ENCODE peak calls at places on chromosomes 4 and X, in five cellular contexts. One of them, this sample, is unnamed.
A peak's percentile ranks its signal among the peaks of the same experiment; 100 is the strongest.

GRCh38 chr4:157221895-157222763 is 1.6 kb downstream of the GRIA2 start:
- DNase-seq in type B pancreatic cell: no peak
- DNase-seq in lower leg skin: no peak
- DNase-seq in fibroblast of villous mesenchyme: no peak
- DNase-seq in choroid plexus epithelial cell: no peak
- DNase-seq in this sample: no peak

GRCh38 chrX:22351966-22352365 is 79.3 kb downstream of the CBLL2 start:
- DNase-seq in type B pancreatic cell: no peak
- DNase-seq in lower leg skin: no peak
- DNase-seq in fibroblast of villous mesenchyme: no peak
- DNase-seq in choroid plexus epithelial cell: no peak
- DNase-seq in this sample: no peak

GRCh38 chrX:74535633-74536141 is 78.7 kb downstream of the RLIM start:
- DNase-seq in type B pancreatic cell: no peak
- DNase-seq in lower leg skin: peak; percentile 16
- DNase-seq in fibroblast of villous mesenchyme: peak; percentile 28
- DNase-seq in choroid plexus epithelial cell: peak; percentile 60
- DNase-seq in this sample: peak; percentile 58

GRCh38 chrX:5306654-5307121 is 922.0 kb downstream of the NLGN4X start:
- DNase-seq in type B pancreatic cell: no peak
- DNase-seq in lower leg skin: peak; percentile 12
- DNase-seq in fibroblast of villous mesenchyme: no peak
- DNase-seq in choroid plexus epithelial cell: no peak
- DNase-seq in this sample: no peak

GRCh38 chr4:165204462-165204830 is 2.9 kb upstream of the KLHL2 start:
- DNase-seq in type B pancreatic cell: no peak
- DNase-seq in lower leg skin: no peak
- DNase-seq in fibroblast of villous mesenchyme: peak; percentile 14
- DNase-seq in choroid plexus epithelial cell: peak; percentile 56
- DNase-seq in this sample: no peak

GRCh38 chr4:93368968-93369367 is 459.6 kb upstream of the ATOH1 start:
- DNase-seq in type B pancreatic cell: no peak
- DNase-seq in lower leg skin: no peak
- DNase-seq in fibroblast of villous mesenchyme: no peak
- DNase-seq in choroid plexus epithelial cell: no peak
- DNase-seq in this sample: no peak

GRCh38 chr4:53477038-53477565 is 99.7 kb downstream of the FIP1L1 start:
- DNase-seq in type B pancreatic cell: no peak
- DNase-seq in lower leg skin: no peak
- DNase-seq in fibroblast of villous mesenchyme: peak; percentile 74
- DNase-seq in choroid plexus epithelial cell: peak; percentile 56
- DNase-seq in this sample: no peak

GRCh38 chr4:73520821-73521220 is 39.3 kb downstream of the AFM start:
- DNase-seq in type B pancreatic cell: no peak
- DNase-seq in lower leg skin: no peak
- DNase-seq in fibroblast of villous mesenchyme: peak; percentile 50
- DNase-seq in choroid plexus epithelial cell: peak; percentile 84
- DNase-seq in this sample: no peak

GRCh38 chrX:1440506-1440905 is 12.2 kb downstream of the ASMTL start:
- DNase-seq in type B pancreatic cell: peak; percentile 36
- DNase-seq in lower leg skin: no peak
- DNase-seq in fibroblast of villous mesenchyme: no peak
- DNase-seq in choroid plexus epithelial cell: no peak
- DNase-seq in this sample: no peak

GRCh38 chr4:11548529-11549176 is 120.0 kb upstream of the HS3ST1 start:
- DNase-seq in type B pancreatic cell: no peak
- DNase-seq in lower leg skin: no peak
- DNase-seq in fibroblast of villous mesenchyme: no peak
- DNase-seq in choroid plexus epithelial cell: no peak
- DNase-seq in this sample: no peak

GRCh38 chr4:94169803-94170372 is 37.8 kb upstream of the SMARCAD1 start:
- DNase-seq in type B pancreatic cell: no peak
- DNase-seq in lower leg skin: no peak
- DNase-seq in fibroblast of villous mesenchyme: no peak
- DNase-seq in choroid plexus epithelial cell: no peak
- DNase-seq in this sample: no peak

GRCh38 chr4:7295917-7296660 is 103.8 kb downstream of the SORCS2 start:
- DNase-seq in type B pancreatic cell: no peak
- DNase-seq in lower leg skin: no peak
- DNase-seq in fibroblast of villous mesenchyme: peak; percentile 20
- DNase-seq in choroid plexus epithelial cell: peak; percentile 42
- DNase-seq in this sample: peak; percentile 52
- TF ChIP-seq CTCF in type B pancreatic cell: peak; percentile 62
- TF ChIP-seq CTCF in lower leg skin: no peak
- TF ChIP-seq CTCF in fibroblast of villous mesenchyme: peak; percentile 40
- TF ChIP-seq CTCF in choroid plexus epithelial cell: peak; percentile 85
- TF ChIP-seq CTCF in this sample: no peak

DNA sequence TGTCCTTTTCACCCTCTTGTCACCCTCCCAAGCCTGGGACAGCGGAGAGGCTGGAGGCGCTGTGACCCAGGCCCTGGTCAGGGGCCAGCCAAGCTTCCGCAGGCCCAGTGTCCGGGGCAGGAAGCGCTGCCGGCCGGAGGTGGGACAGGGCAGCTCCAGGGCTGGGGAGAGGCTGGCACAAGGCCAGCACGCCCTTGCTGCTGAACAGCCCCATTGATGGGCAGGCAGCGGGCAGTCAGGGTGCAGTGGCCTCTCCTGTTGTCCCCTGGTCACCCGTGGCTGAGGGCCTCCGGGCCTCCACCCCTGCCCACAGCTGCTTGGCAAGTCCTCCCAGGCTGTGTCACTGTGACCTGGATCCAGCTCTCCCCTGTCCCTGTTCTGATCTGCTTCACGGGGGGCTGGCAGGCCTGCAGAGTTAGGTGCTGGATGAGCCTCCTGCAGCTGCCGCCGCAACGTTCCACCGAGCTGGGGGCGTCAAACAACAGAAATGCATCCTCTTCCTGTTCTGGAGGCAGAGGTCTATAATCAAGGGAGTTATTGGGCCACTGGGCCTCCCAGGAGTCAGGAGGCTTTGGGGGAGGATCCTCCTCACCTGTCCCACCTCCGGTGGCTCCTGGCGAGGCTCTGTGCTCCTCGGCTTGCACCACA is 107.9 kb downstream of the PSAPL1 start:
- DNase-seq in type B pancreatic cell: no peak
- DNase-seq in lower leg skin: no peak
- DNase-seq in fibroblast of villous mesenchyme: no peak
- DNase-seq in choroid plexus epithelial cell: no peak
- DNase-seq in this sample: no peak
- TF ChIP-seq CTCF in type B pancreatic cell: no peak
- TF ChIP-seq CTCF in lower leg skin: no peak
- TF ChIP-seq CTCF in fibroblast of villous mesenchyme: no peak
- TF ChIP-seq CTCF in choroid plexus epithelial cell: no peak
- TF ChIP-seq CTCF in this sample: no peak

DNA sequence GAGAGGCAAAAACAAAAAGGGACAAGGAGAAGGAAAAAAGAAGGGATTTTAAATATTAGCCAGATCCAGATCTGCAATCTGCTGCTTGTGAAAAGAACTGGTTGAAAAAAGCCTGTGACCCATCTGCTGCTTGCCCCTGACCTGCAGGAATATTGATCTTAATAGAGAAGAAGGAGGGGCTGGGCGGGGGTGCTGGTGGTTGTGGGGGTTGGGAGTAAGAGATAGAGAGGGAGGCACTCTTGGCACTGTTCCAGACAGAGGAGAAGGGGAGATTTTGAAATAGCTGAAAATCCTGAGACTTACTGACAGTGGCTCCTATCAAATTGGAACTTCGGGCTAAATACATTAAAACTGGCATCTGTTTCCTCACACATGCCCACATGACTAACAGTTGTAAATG is 1.5 kb downstream of the DCX start:
- DNase-seq in type B pancreatic cell: no peak
- DNase-seq in lower leg skin: no peak
- DNase-seq in fibroblast of villous mesenchyme: no peak
- DNase-seq in choroid plexus epithelial cell: no peak
- DNase-seq in this sample: no peak
- TF ChIP-seq CTCF in type B pancreatic cell: no peak
- TF ChIP-seq CTCF in lower leg skin: no peak
- TF ChIP-seq CTCF in fibroblast of villous mesenchyme: no peak
- TF ChIP-seq CTCF in choroid plexus epithelial cell: no peak
- TF ChIP-seq CTCF in this sample: no peak

GRCh38 chrX:125132274-125132673 is 187.4 kb upstream of the TEX13C start:
- DNase-seq in type B pancreatic cell: no peak
- DNase-seq in lower leg skin: no peak
- DNase-seq in fibroblast of villous mesenchyme: no peak
- DNase-seq in choroid plexus epithelial cell: no peak
- DNase-seq in this sample: no peak

DNA sequence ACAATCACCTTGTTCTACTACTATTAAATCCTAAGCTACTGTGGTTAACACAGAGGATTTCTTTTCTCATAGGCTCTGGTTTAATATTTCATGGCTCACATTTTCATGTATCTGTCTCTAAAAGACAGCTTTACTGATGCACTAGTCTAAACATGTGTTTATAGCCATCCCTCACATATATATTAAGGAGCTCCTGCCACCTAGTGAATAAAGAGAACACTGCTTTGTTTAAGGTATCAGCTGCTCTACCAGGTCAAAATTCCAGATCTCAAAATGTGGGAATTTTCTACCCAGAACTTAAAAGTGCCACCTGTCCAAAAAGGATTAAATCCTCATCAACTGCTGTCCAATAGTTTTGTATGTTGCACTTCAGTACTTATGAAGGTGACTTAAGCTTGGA is 188.5 kb upstream of the TEX13C start:
- DNase-seq in type B pancreatic cell: no peak
- DNase-seq in lower leg skin: no peak
- DNase-seq in fibroblast of villous mesenchyme: no peak
- DNase-seq in choroid plexus epithelial cell: no peak
- DNase-seq in this sample: no peak
- TF ChIP-seq CTCF in type B pancreatic cell: peak; percentile 64
- TF ChIP-seq CTCF in lower leg skin: no peak
- TF ChIP-seq CTCF in fibroblast of villous mesenchyme: no peak
- TF ChIP-seq CTCF in choroid plexus epithelial cell: no peak
- TF ChIP-seq CTCF in this sample: no peak

DNA sequence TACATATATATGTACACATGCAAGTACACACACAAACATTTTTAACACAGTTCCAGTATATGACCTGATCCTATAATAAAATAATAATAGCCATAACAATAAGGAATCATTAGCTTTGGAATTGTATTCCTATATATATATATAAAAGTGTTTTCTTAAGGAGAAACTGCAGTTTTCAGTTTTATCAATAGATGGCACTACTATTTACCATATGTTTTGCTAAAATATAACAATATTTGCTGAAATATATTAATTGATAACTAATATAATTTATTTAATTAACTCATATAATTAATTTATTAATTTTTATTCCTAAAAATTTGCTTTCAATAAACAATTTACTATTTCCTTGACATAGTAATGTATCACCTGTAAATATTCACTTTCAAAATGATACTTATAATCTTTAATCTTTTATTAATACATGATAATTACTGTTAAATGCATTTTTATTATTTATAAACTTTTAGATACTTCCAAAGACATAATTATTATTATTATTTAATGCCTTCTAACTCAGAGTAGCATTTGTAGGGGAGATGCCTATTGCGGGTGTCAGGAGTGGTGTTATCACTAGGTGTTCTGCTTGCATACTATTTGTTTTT is 599.5 kb downstream of the FSTL5 start:
- DNase-seq in type B pancreatic cell: no peak
- DNase-seq in lower leg skin: no peak
- DNase-seq in fibroblast of villous mesenchyme: peak; percentile 38
- DNase-seq in choroid plexus epithelial cell: peak; percentile 67
- DNase-seq in this sample: no peak
- TF ChIP-seq CTCF in type B pancreatic cell: peak; percentile 73
- TF ChIP-seq CTCF in lower leg skin: no peak
- TF ChIP-seq CTCF in fibroblast of villous mesenchyme: no peak
- TF ChIP-seq CTCF in choroid plexus epithelial cell: peak; percentile 46
- TF ChIP-seq CTCF in this sample: no peak

GRCh38 chr4:142840516-142841123 is 5.5 kb downstream of the INPP4B start:
- DNase-seq in type B pancreatic cell: no peak
- DNase-seq in lower leg skin: no peak
- DNase-seq in fibroblast of villous mesenchyme: peak; percentile 65
- DNase-seq in choroid plexus epithelial cell: peak; percentile 80
- DNase-seq in this sample: no peak
- TF ChIP-seq CTCF in type B pancreatic cell: peak; percentile 89
- TF ChIP-seq CTCF in lower leg skin: no peak
- TF ChIP-seq CTCF in fibroblast of villous mesenchyme: peak; percentile 56
- TF ChIP-seq CTCF in choroid plexus epithelial cell: peak; percentile 73
- TF ChIP-seq CTCF in this sample: peak; percentile 9

GRCh38 chr4:126595643-126596042 is 1037.1 kb upstream of the INTU start:
- DNase-seq in type B pancreatic cell: no peak
- DNase-seq in lower leg skin: no peak
- DNase-seq in fibroblast of villous mesenchyme: no peak
- DNase-seq in choroid plexus epithelial cell: no peak
- DNase-seq in this sample: no peak

GRCh38 chr4:126591583-126591982 is 1041.2 kb upstream of the INTU start:
- DNase-seq in type B pancreatic cell: no peak
- DNase-seq in lower leg skin: no peak
- DNase-seq in fibroblast of villous mesenchyme: peak; percentile 2
- DNase-seq in choroid plexus epithelial cell: peak; percentile 37
- DNase-seq in this sample: no peak

GRCh38 chr4:126593626-126594025 is 1039.1 kb upstream of the INTU start:
- DNase-seq in type B pancreatic cell: no peak
- DNase-seq in lower leg skin: no peak
- DNase-seq in fibroblast of villous mesenchyme: no peak
- DNase-seq in choroid plexus epithelial cell: no peak
- DNase-seq in this sample: no peak

GRCh38 chr4:126592088-126592487 is 1040.7 kb upstream of the INTU start:
- DNase-seq in type B pancreatic cell: no peak
- DNase-seq in lower leg skin: no peak
- DNase-seq in fibroblast of villous mesenchyme: peak; percentile 11
- DNase-seq in choroid plexus epithelial cell: peak; percentile 33
- DNase-seq in this sample: no peak
- TF ChIP-seq CTCF in type B pancreatic cell: peak; percentile 70
- TF ChIP-seq CTCF in lower leg skin: no peak
- TF ChIP-seq CTCF in fibroblast of villous mesenchyme: peak; percentile 34
- TF ChIP-seq CTCF in choroid plexus epithelial cell: peak; percentile 49
- TF ChIP-seq CTCF in this sample: no peak

DNA sequence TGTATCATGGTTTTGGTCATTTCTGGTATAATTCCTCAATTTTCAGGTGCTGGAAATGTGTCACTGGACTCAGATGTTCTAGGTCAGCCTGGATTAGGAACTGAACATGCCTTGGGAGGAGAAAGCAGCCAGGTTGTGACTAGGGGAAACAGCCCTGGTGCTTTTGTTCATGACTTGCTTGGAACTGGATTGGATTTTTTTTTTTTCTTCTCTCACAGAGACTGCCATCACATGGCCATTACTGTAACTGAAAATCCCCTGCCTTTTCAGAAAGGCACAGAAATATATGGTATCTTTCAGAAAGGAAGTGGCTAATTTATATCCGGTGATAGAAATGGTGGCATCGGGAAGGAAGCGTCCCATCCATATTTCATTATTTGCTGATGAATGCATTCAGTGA is 34.6 kb downstream of the SEPTIN11 start:
- DNase-seq in type B pancreatic cell: no peak
- DNase-seq in lower leg skin: no peak
- DNase-seq in fibroblast of villous mesenchyme: peak; percentile 64
- DNase-seq in choroid plexus epithelial cell: peak; percentile 74
- DNase-seq in this sample: no peak
- TF ChIP-seq CTCF in type B pancreatic cell: peak; percentile 55
- TF ChIP-seq CTCF in lower leg skin: no peak
- TF ChIP-seq CTCF in fibroblast of villous mesenchyme: peak; percentile 29
- TF ChIP-seq CTCF in choroid plexus epithelial cell: peak; percentile 48
- TF ChIP-seq CTCF in this sample: no peak

This sample was measured in lung.